ENCODE peak calls at places on chromosome 6, in six cellular contexts. One of them, this sample, is unnamed.

GRCh38 chr6:84568971-84569370 is 195.4 kb downstream of the TBX18 start:
- DNase-seq in SHP77 treated with DMSO at 0.1 percent for 48 hours: no peak
- DNase-seq in mesothelial cell of epicardium: no peak
- DNase-seq in EH: peak
- DNase-seq in nephron progenitor cell: no peak
- DNase-seq in mammary epithelial cell: peak
- DNase-seq in this sample: peak

GRCh38 chr6:154399097-154399496 is 42.5 kb upstream of the IPCEF1 start:
- DNase-seq in SHP77 treated with DMSO at 0.1 percent for 48 hours: no peak
- DNase-seq in mesothelial cell of epicardium: no peak
- DNase-seq in EH: peak
- DNase-seq in nephron progenitor cell: no peak
- DNase-seq in mammary epithelial cell: peak
- DNase-seq in this sample: no peak

GRCh38 chr6:44043479-44044153 is 83.6 kb downstream of the MRPL14 start:
- DNase-seq in SHP77 treated with DMSO at 0.1 percent for 48 hours: no peak
- DNase-seq in mesothelial cell of epicardium: no peak
- DNase-seq in EH: peak
- DNase-seq in nephron progenitor cell: no peak
- DNase-seq in mammary epithelial cell: no peak
- DNase-seq in this sample: no peak

GRCh38 chr6:44534291-44534690 is 146.8 kb downstream of the CDC5L start:
- DNase-seq in SHP77 treated with DMSO at 0.1 percent for 48 hours: no peak
- DNase-seq in mesothelial cell of epicardium: no peak
- DNase-seq in EH: no peak
- DNase-seq in nephron progenitor cell: no peak
- DNase-seq in mammary epithelial cell: no peak
- DNase-seq in this sample: no peak

GRCh38 chr6:107506145-107506544 is 16.2 kb downstream of the SOBP start:
- DNase-seq in SHP77 treated with DMSO at 0.1 percent for 48 hours: no peak
- DNase-seq in mesothelial cell of epicardium: no peak
- DNase-seq in EH: no peak
- DNase-seq in nephron progenitor cell: no peak
- DNase-seq in mammary epithelial cell: peak
- DNase-seq in this sample: no peak

GRCh38 chr6:27894839-27895762 is 17.1 kb downstream of the OR2B2 start:
- DNase-seq in SHP77 treated with DMSO at 0.1 percent for 48 hours: no peak
- DNase-seq in mesothelial cell of epicardium: peak
- DNase-seq in EH: peak
- DNase-seq in nephron progenitor cell: peak
- DNase-seq in mammary epithelial cell: peak
- DNase-seq in this sample: peak

GRCh38 chr6:34562350-34562749 is 6.2 kb upstream of the SPDEF start:
- DNase-seq in SHP77 treated with DMSO at 0.1 percent for 48 hours: no peak
- DNase-seq in mesothelial cell of epicardium: no peak
- DNase-seq in EH: no peak
- DNase-seq in nephron progenitor cell: no peak
- DNase-seq in mammary epithelial cell: no peak
- DNase-seq in this sample: no peak

GRCh38 chr6:37576336-37576737 is 76.6 kb upstream of the CCDC167 start:
- DNase-seq in SHP77 treated with DMSO at 0.1 percent for 48 hours: no peak
- DNase-seq in mesothelial cell of epicardium: no peak
- DNase-seq in EH: peak
- DNase-seq in nephron progenitor cell: no peak
- DNase-seq in mammary epithelial cell: peak
- DNase-seq in this sample: no peak

GRCh38 chr6:129938242-129939020 is 77.3 kb upstream of the TMEM244 start:
- DNase-seq in SHP77 treated with DMSO at 0.1 percent for 48 hours: no peak
- DNase-seq in mesothelial cell of epicardium: no peak
- DNase-seq in EH: no peak
- DNase-seq in nephron progenitor cell: no peak
- DNase-seq in mammary epithelial cell: no peak
- DNase-seq in this sample: no peak

This sample was measured in neural progenitor cell.